ENCODE peak calls at places on chromosomes 12 and 14, in five cellular contexts. X is fibroblast of lung, Q is neural progenitor cell, T is PC-3, V is H9. U is an unnamed sample.

GRCh38 chr12:131017477-131017991 is 63.8 kb downstream of the ADGRD1 start:
- DNase-seq in X (no peak), T (no peak), V (no peak), Q (no peak), U (no peak)

GRCh38 chr12:85626031-85626781 is 210.0 kb downstream of the RASSF9 start:
- DNase-seq in Q (no peak), X (peak; percentile 89), T (peak; percentile 82), V (no peak), U (no peak)

GRCh38 chr12:130881046-130881445 is 9.2 kb downstream of the RAN start:
- DNase-seq in V (no peak), Q (no peak), T (no peak), X (no peak), U (no peak)

GRCh38 chr14:105137481-105138020 is 31.0 kb downstream of the JAG2 start:
- DNase-seq in T (no peak), V (peak; percentile 43), Q (no peak), X (no peak), U (no peak)

GRCh38 chr12:13126494-13126893 is 23.0 kb upstream of the GSG1 start:
- DNase-seq in Q (no peak), T (no peak), V (no peak), X (no peak), U (no peak)

GRCh38 chr12:31470462-31470861 is 120.5 kb downstream of the DENND5B start:
- DNase-seq in X (no peak), T (peak; percentile 2), V (no peak), Q (no peak), U (no peak)

GRCh38 chr14:53640695-53641094 is 315.9 kb downstream of the BMP4 start:
- DNase-seq in T (peak; percentile 26), V (no peak), X (peak; percentile 71), Q (no peak), U (no peak)

GRCh38 chr12:121590476-121591143 is 9.8 kb upstream of the KDM2B start:
- DNase-seq in T (no peak), V (no peak), X (peak; percentile 71), Q (peak; percentile 74), U (peak; percentile 37)

GRCh38 chr12:50103351-50103750 is 457 bp upstream of the GPD1 start:
- DNase-seq in Q (no peak), T (no peak), X (no peak), V (no peak), U (no peak)

GRCh38 chr12:119204137-119204536 is 25.4 kb downstream of the HSPB8 start:
- DNase-seq in T (no peak), V (no peak), X (no peak), Q (no peak), U (no peak)

GRCh38 chr14:53399057-53399456 is 245.9 kb upstream of the DDHD1 start:
- DNase-seq in T (peak; percentile 65), V (peak; percentile 44), Q (peak; percentile 54), X (peak; percentile 72), U (peak; percentile 91)

GRCh38 chr12:32476446-32476845 is 77.1 kb downstream of the FGD4 start:
- DNase-seq in V (no peak), T (no peak), Q (no peak), X (no peak), U (no peak)

GRCh38 chr12:56530390-56531055 is 8.9 kb downstream of the RBMS2 start:
- DNase-seq in T (no peak), V (no peak), X (no peak), Q (no peak), U (no peak)

GRCh38 chr12:56528836-56529235 is 7.2 kb downstream of the RBMS2 start:
- DNase-seq in T (no peak), X (peak; percentile 26), Q (no peak), V (no peak), U (no peak)

GRCh38 chr12:56529656-56530055 is 8.0 kb downstream of the RBMS2 start:
- DNase-seq in X (no peak), Q (no peak), T (no peak), V (no peak), U (no peak)
- H3K79me2 ChIP-seq in X (peaks cover 86% of the 10 kb centered on the region), Q (peaks cover 23% of the 10 kb centered on the region), T (peaks cover 83% of the 10 kb centered on the region), V (peaks cover 2% of the 10 kb centered on the region), U (peaks cover 79% of the 10 kb centered on the region)

GRCh38 chr12:96250119-96250685 is 56.0 kb downstream of the ELK3 start:
- DNase-seq in V (no peak), T (no peak), X (no peak), Q (no peak), U (no peak)
- H3K79me2 ChIP-seq in V (no peaks in the 10 kb centered on the region), T (peaks cover 5% of the 10 kb centered on the region), X (peaks cover 65% of the 10 kb centered on the region), Q (no peaks in the 10 kb centered on the region), U (no peaks in the 10 kb centered on the region)

GRCh38 chr12:124509300-124509675 is 58.1 kb downstream of the NCOR2 start:
- DNase-seq in V (no peak), Q (no peak), T (no peak), X (no peak), U (no peak)
- H3K79me2 ChIP-seq in V (peaks cover 15% of the 10 kb centered on the region), Q (peaks cover 92% of the 10 kb centered on the region), T (peaks cover 77% of the 10 kb centered on the region), X (peaks cover 26% of the 10 kb centered on the region), U (peaks cover 97% of the 10 kb centered on the region)

DNA sequence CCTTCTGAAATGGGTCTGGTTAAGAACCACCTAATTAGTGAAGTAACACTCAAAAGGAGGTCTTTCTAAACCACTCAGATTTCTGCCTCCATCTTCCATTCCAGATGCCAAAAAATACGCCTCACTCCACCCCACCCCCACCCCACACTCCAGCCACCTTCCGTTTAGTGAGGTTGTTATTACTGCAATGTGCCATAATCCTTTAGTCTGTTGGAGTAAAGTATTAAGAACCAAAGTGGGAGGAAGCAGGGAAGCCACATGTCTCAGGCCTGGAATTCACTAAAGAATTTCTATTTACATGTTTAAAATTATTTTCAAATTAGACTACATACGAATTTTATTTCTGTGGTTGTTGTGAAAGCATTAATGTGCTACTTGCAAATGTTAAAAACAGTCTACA is 7.4 kb downstream of the KIF21A start:
- DNase-seq in V (no peak), X (no peak), T (no peak), Q (no peak), U (no peak)
- H3K79me2 ChIP-seq in V (no peaks in the 10 kb centered on the region), X (no peaks in the 10 kb centered on the region), T (peaks cover 95% of the 10 kb centered on the region), Q (peaks cover 97% of the 10 kb centered on the region), U (peaks cover 70% of the 10 kb centered on the region)

DNA sequence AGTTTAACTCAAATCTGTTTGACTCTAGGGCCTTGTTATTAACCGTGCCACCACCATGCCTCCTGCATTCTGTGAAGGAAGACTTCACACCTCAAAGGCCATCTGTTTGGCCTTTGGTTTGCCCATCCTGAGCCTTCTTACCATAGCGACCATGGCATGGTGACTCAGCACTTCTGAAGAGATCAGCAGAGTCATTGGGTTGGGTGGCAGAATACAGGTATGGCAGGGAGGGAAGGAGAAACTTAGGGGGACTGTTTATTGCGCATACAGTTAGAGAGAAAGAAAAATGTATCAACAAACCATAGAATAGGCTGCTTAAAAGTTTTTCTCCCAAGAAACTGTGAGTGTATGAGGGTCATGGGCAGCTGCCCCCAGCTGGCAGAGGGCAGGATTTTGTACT is 49.2 kb downstream of the DAD1 start:
- DNase-seq in X (no peak), Q (no peak), V (no peak), T (no peak), U (no peak)
- H3K79me2 ChIP-seq in X (no peaks in the 10 kb centered on the region), Q (no peaks in the 10 kb centered on the region), V (no peaks in the 10 kb centered on the region), T (no peaks in the 10 kb centered on the region), U (no peaks in the 10 kb centered on the region)

GRCh38 chr12:4422985-4423384 is 22.6 kb downstream of the FGF6 start:
- DNase-seq in Q (no peak), T (no peak), X (no peak), V (no peak), U (no peak)

GRCh38 chr12:4418913-4419312 is 26.7 kb downstream of the FGF6 start:
- DNase-seq in T (no peak), X (no peak), Q (no peak), V (no peak), U (no peak)

GRCh38 chr12:4421590-4422031 is 24.0 kb downstream of the FGF6 start:
- DNase-seq in Q (peak; percentile 83), V (no peak), T (peak; percentile 62), X (peak; percentile 7), U (peak; percentile 89)

DNA sequence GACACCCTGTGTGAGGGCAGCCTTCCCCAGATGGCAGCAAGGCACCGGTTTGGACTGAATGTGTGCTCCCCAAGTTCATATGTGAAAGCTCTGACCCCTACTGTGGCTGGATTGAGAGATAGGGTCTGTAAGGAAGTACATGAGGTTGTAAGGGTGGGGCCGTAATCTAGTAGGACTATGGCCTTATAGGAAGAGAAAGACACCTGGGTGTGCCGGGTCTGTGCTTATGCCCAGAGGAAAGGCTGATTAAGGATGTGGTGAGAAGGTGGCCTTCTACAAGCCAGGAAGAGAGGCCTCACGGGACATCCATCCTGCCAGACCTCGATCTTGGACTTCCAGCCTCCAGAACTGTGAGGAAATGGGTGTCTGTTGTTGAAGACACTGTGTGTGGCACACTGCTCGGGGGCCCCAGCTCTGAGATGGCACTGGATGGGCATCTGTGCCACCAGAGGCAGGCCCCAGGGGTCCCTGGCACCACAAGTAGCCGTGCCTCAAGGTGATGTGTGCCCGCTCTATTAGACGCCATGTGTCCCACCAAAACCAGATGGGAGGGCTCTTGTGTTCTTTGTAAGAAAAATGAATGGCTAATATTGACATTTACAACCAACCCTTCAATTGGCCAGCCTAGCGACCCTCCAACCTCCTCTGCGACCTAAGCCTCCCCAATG is 22.0 kb downstream of the FGF6 start:
- DNase-seq in X (no peak), T (no peak), V (no peak), Q (no peak), U (no peak)
- H3K79me2 ChIP-seq in X (no peaks in the 10 kb centered on the region), T (no peaks in the 10 kb centered on the region), V (no peaks in the 10 kb centered on the region), Q (no peaks in the 10 kb centered on the region), U (no peaks in the 10 kb centered on the region)

GRCh38 chr14:39426605-39427004 is 5.6 kb downstream of the FBXO33 start:
- DNase-seq in Q (no peak), V (no peak), X (peak; percentile 71), T (peak; percentile 60), U (peak; percentile 53)
- H3K79me2 ChIP-seq in Q (peaks cover 97% of the 10 kb centered on the region), V (no peaks in the 10 kb centered on the region), X (peaks cover 37% of the 10 kb centered on the region), T (peaks cover 42% of the 10 kb centered on the region), U (peaks cover 73% of the 10 kb centered on the region)